ENCODE peak calls at places on chromosomes 4 and X, in seven cellular contexts. K, G, D, X, O, A and E are unnamed samples.

GRCh38 chr4:26288308-26288982 is 32.4 kb upstream of the RBPJ start:
- DNase-seq in K (peak), G (no peak), D (peak), X (peak), O (peak), A (no peak), E (no peak)

GRCh38 chrX:120824021-120824420 is 51.6 kb downstream of the CT47B1 start:
- DNase-seq in K (no peak), G (no peak), D (no peak), X (no peak), O (no peak), A (no peak), E (no peak)

GRCh38 chrX:81779701-81780100 is 577.8 kb downstream of the SH3BGRL start:
- DNase-seq in K (no peak), G (no peak), D (peak), X (no peak), O (no peak), A (no peak), E (no peak)

GRCh38 chr4:92303621-92304027 is at the start of gene GRID2:
- DNase-seq in K (no peak), G (peak), D (no peak), X (no peak), O (no peak), A (peak), E (no peak)

GRCh38 chr4:105305019-105305836 is 158.6 kb downstream of the TET2 start:
- DNase-seq in K (no peak), G (no peak), D (no peak), X (no peak), O (peak), A (no peak), E (no peak)

GRCh38 chrX:123923211-123923610 is 38.3 kb upstream of the STAG2 start:
- DNase-seq in K (no peak), G (no peak), D (no peak), X (no peak), O (no peak), A (no peak), E (no peak)

GRCh38 chr4:24093446-24093845 is 203.6 kb upstream of the PPARGC1A start:
- DNase-seq in K (no peak), G (no peak), D (no peak), X (no peak), O (no peak), A (no peak), E (no peak)

GRCh38 chrX:34764842-34765241 is 107.8 kb upstream of the TMEM47 start:
- DNase-seq in K (no peak), G (no peak), D (no peak), X (no peak), O (no peak), A (no peak), E (no peak)

GRCh38 chr4:38161208-38162113 is 201.3 kb downstream of the PTTG2 start:
- DNase-seq in K (no peak), G (no peak), D (no peak), X (no peak), O (no peak), A (no peak), E (no peak)